ENCODE peak calls at places on chromosomes 4 and X, in six cellular contexts. M is brain microvascular endothelial cell, F is type B pancreatic cell, Z is pancreas, C is cardiac muscle cell, B is sigmoid colon. T is an unnamed sample.

GRCh38 chrX:44344194-44344593 is 722 bp upstream of the EFHC2 start:
- DNase-seq in B (no peak), M (no peak), F (no peak), Z (no peak), C (no peak), T (no peak)

GRCh38 chrX:9562851-9563250 is 98.0 kb downstream of the TBL1X start:
- DNase-seq in B (no peak), C (peak), Z (no peak), M (peak), F (no peak), T (no peak)

GRCh38 chrX:39815621-39816020 is 282.1 kb downstream of the BCOR start:
- DNase-seq in M (no peak), Z (no peak), F (no peak), B (no peak), C (peak), T (no peak)

GRCh38 chr4:18020145-18020670 is 1.3 kb downstream of the LCORL start:
- DNase-seq in B (no peak), C (peak), M (no peak), Z (no peak), F (no peak), T (no peak)

GRCh38 chr4:71275570-71275969 is 63.2 kb upstream of the SLC4A4 start:
- DNase-seq in C (no peak), Z (no peak), B (no peak), M (no peak), F (no peak), T (no peak)

GRCh38 chrX:48948589-48948988 is 8.8 kb downstream of the OTUD5 start:
- DNase-seq in B (no peak), F (no peak), M (no peak), Z (no peak), C (no peak), T (no peak)

GRCh38 chr4:41725254-41725653 is 23.3 kb downstream of the PHOX2B start:
- DNase-seq in M (no peak), Z (no peak), F (no peak), C (no peak), B (no peak), T (no peak)

GRCh38 chr4:10079256-10079655 is 37.3 kb downstream of the WDR1 start:
- DNase-seq in Z (no peak), F (no peak), M (no peak), C (no peak), B (peak), T (no peak)

GRCh38 chr4:71241467-71242401 is 97.1 kb upstream of the SLC4A4 start:
- DNase-seq in M (no peak), F (no peak), B (no peak), C (no peak), Z (no peak), T (no peak)

GRCh38 chr4:73836373-73837269 is at the start of gene CXCL6:
- DNase-seq in B (peak), F (no peak), C (peak), M (no peak), Z (peak), T (peak)

GRCh38 chrX:80216086-80216485 is 201.5 kb downstream of the TBX22 start:
- DNase-seq in Z (no peak), B (no peak), C (peak), F (no peak), M (peak), T (no peak)

GRCh38 chr4:6402566-6403399 is 69.6 kb downstream of the PPP2R2C start:
- DNase-seq in M (no peak), C (peak), Z (no peak), F (no peak), B (no peak), T (no peak)

GRCh38 chr4:88107406-88108107 is 50.9 kb downstream of the ABCG2 start:
- DNase-seq in M (no peak), C (peak), Z (no peak), F (no peak), B (no peak), T (no peak)

GRCh38 chrX:20547649-20548051 is 280.9 kb upstream of the RPS6KA3 start:
- DNase-seq in F (no peak), B (no peak), M (peak), C (peak), Z (peak), T (no peak)

GRCh38 chrX:119174900-119175299 is 47.3 kb upstream of the KIAA1210 start:
- DNase-seq in Z (no peak), B (no peak), F (no peak), M (no peak), C (no peak), T (no peak)

GRCh38 chrX:23952984-23953907 is 45.4 kb downstream of the CXorf58 start:
- DNase-seq in F (peak), Z (no peak), M (no peak), C (no peak), B (no peak), T (no peak)

GRCh38 chrX:46791927-46792825 is 33.3 kb upstream of the SLC9A7 start:
- DNase-seq in F (no peak), M (peak), B (no peak), Z (no peak), C (peak), T (no peak)

GRCh38 chr4:101191302-101192098 is 155.8 kb downstream of the PPP3CA start:
- DNase-seq in M (peak), F (no peak), B (peak), C (peak), Z (peak), T (no peak)

GRCh38 chr4:122689972-122690371 is 42.5 kb upstream of the BBS12 start:
- DNase-seq in C (no peak), Z (no peak), B (no peak), M (no peak), F (no peak), T (no peak)

GRCh38 chr4:128306992-128307581 is 19.5 kb upstream of the PGRMC2 start:
- DNase-seq in Z (no peak), B (no peak), F (no peak), C (no peak), M (no peak), T (no peak)

GRCh38 chr4:173506780-173507211 is 23.2 kb downstream of the HAND2 start:
- DNase-seq in B (peak), M (no peak), F (peak), Z (no peak), C (no peak), T (no peak)

GRCh38 chr4:18398661-18399060 is 377.1 kb upstream of the LCORL start:
- DNase-seq in Z (no peak), M (no peak), B (no peak), C (no peak), F (no peak), T (no peak)

GRCh38 chr4:174320501-174321199 is 36.9 kb downstream of the CEP44 start:
- DNase-seq in Z (no peak), C (no peak), B (no peak), M (no peak), F (no peak), T (no peak)

GRCh38 chr4:23878912-23879732 is 10.7 kb downstream of the PPARGC1A start:
- DNase-seq in B (no peak), M (no peak), C (peak), F (no peak), Z (no peak), T (no peak)

GRCh38 chr4:25313194-25313895 is 771 bp downstream of the ZCCHC4 start:
- DNase-seq in B (no peak), M (no peak), C (no peak), Z (no peak), F (no peak), T (no peak)

GRCh38 chr4:3317011-3317655 is 24.3 kb downstream of the RGS12 start:
- DNase-seq in F (peak), B (no peak), Z (peak), C (no peak), M (no peak), T (peak)

GRCh38 chr4:4923208-4923607 is 63.7 kb downstream of the MSX1 start:
- DNase-seq in F (no peak), C (no peak), M (no peak), B (no peak), Z (no peak), T (no peak)
- TF ChIP-seq CTCF in F (no peak), C (no peak), M (no peak), B (no peak), Z (no peak), T (no peak)

GRCh38 chr4:155026715-155027114 is 181.7 kb upstream of the NPY2R start:
- DNase-seq in Z (no peak), B (no peak), M (no peak), F (no peak), C (peak), T (no peak)
- TF ChIP-seq CTCF in Z (no peak), B (no peak), M (no peak), F (no peak), C (no peak), T (no peak)

GRCh38 chr4:189088783-189089182 is 851.9 kb upstream of the FRG1 start:
- DNase-seq in M (no peak), Z (no peak), B (no peak), C (no peak), F (no peak), T (no peak)

GRCh38 chr4:189087981-189088380 is 852.7 kb upstream of the FRG1 start:
- DNase-seq in B (no peak), F (no peak), C (no peak), Z (no peak), M (no peak), T (no peak)

GRCh38 chr4:189092596-189092995 is 848.1 kb upstream of the FRG1 start:
- DNase-seq in M (peak), F (no peak), Z (no peak), C (no peak), B (no peak), T (no peak)

GRCh38 chr4:189084671-189085070 is 856.0 kb upstream of the FRG1 start:
- DNase-seq in B (no peak), C (no peak), F (no peak), M (no peak), Z (no peak), T (no peak)

GRCh38 chr4:189090174-189090814 is 850.4 kb upstream of the FRG1 start:
- DNase-seq in M (peak), Z (no peak), C (no peak), B (no peak), F (no peak), T (no peak)
- TF ChIP-seq CTCF in M (peak), Z (no peak), C (no peak), B (no peak), F (peak), T (no peak)

GRCh38 chr4:56908206-56909082 is 744 bp downstream of the REST start:
- DNase-seq in C (peak), F (peak), Z (peak), M (peak), B (peak), T (peak)

GRCh38 chr4:56907489-56908205 is at the start of gene REST:
- DNase-seq in F (peak), C (peak), Z (peak), B (peak), M (peak), T (peak)

GRCh38 chr4:56910172-56910967 is 2.7 kb downstream of the REST start:
- DNase-seq in B (no peak), Z (no peak), M (no peak), F (no peak), C (no peak), T (no peak)

GRCh38 chr4:56907009-56907408 is 691 bp upstream of the REST start:
- DNase-seq in M (no peak), B (no peak), F (no peak), C (no peak), Z (no peak), T (no peak)

GRCh38 chr4:56909083-56909981 is 1.6 kb downstream of the REST start:
- DNase-seq in M (peak), B (peak), F (peak), Z (no peak), C (peak), T (peak)
- TF ChIP-seq CTCF in M (no peak), B (no peak), F (no peak), Z (no peak), C (peak), T (no peak)